ENCODE peak calls at places on chromosome 15, in eight cellular contexts. Q is fibroblast of lung; N is GM23338; J is CD4-positive, alpha-beta T cell; S is brain microvascular endothelial cell; G is keratinocyte; I is CD4-positive, alpha-beta memory T cell; L is uterus. R is an unnamed sample.
A peak's percentile ranks its signal among the peaks of the same experiment; 100 is the strongest.

GRCh38 chr15:87681054-87681453 is 575.5 kb downstream of the NTRK3 start:
- DNase-seq in J (no peak), L (no peak), N (no peak), S (no peak), I (peak; percentile 4), G (no peak), Q (no peak), R (no peak)

GRCh38 chr15:45129651-45130129 is at the start of the genes DUOX1 and DUOXA1:
- DNase-seq in I (no peak), S (no peak), L (no peak), Q (no peak), J (peak; percentile 37), N (peak; percentile 75), G (no peak), R (no peak)

GRCh38 chr15:77907824-77908751 is 169.4 kb downstream of the TBC1D2B start:
- DNase-seq in I (no peak), G (no peak), Q (peak; percentile 46), N (peak; percentile 91), L (no peak), S (peak; percentile 64), J (peak; percentile 44), R (peak; percentile 12)

GRCh38 chr15:77409259-77410156 is 10.4 kb downstream of the PEAK1 start:
- DNase-seq in L (no peak), N (no peak), S (no peak), J (no peak), G (no peak), Q (no peak), I (no peak), R (no peak)

GRCh38 chr15:41394924-41395323 is 7.4 kb downstream of the NDUFAF1 start:
- DNase-seq in N (no peak), Q (no peak), S (no peak), I (no peak), G (no peak), L (no peak), J (no peak), R (no peak)

GRCh38 chr15:38197553-38197952 is 55.1 kb upstream of the SPRED1 start:
- DNase-seq in L (no peak), I (no peak), N (no peak), S (no peak), G (no peak), Q (no peak), J (no peak), R (no peak)

GRCh38 chr15:69843927-69844326 is 253.8 kb downstream of the TLE3 start:
- DNase-seq in G (no peak), I (no peak), L (no peak), Q (no peak), S (no peak), N (no peak), J (no peak), R (no peak)

GRCh38 chr15:32834156-32834555 is 116.4 kb downstream of the GREM1 start:
- DNase-seq in N (no peak), Q (no peak), L (no peak), S (no peak), J (no peak), G (no peak), I (no peak), R (no peak)

GRCh38 chr15:29859981-29860745 is 37.9 kb upstream of the TJP1 start:
- DNase-seq in S (peak; percentile 69), I (no peak), N (no peak), L (no peak), J (no peak), G (peak; percentile 21), Q (peak; percentile 55), R (no peak)

DNA sequence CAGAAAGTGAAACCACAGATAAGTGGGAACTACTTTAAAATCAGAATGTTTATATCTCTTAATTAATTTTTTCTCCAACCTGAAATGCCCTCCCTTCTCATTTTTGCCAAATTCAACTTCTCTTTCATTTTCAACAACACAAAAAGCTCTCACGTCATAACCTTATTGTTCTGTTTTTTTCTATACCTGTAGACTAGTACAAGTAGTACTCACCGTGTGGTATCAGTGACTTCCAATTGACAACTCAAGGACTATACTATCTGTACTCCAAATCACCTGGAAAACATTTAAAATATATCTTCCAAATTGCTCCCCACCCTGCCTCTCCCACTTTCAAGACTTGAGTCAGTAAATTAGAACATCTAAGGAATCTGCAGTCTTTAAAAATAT is 72.8 kb upstream of the ZNF280D start:
- DNase-seq in G (no peak), L (no peak), I (no peak), J (no peak), S (no peak), N (no peak), Q (no peak), R (no peak)
- H3K27ac ChIP-seq in G (peak overlapping the region; percentile 51), L (peak overlapping the region; percentile 68), I (no peak overlapping the region), J (no peak overlapping the region), S (peak overlapping the region; percentile 67), N (no peak overlapping the region), Q (no peak overlapping the region), R (peak overlapping the region; percentile 51)

DNA sequence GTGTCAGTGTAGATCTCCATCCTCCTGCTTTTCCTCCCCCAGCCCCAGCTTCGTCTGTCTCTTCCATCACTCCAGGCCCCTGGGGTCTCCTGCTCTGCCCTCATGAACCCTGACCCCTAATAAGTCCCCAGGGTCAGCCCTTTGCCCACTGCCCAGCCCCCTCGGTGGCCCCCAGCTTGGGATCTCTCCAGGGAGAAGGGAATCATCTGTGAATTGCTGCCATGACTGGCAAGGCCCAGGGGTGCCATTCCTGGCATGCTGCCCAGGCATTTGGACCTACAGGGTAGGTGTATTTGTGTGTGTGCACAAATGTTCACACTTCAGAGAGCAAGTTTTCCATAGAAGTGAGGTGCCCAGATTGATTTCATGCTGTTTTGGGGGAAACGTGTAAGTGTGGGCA is 5.9 kb upstream of the TBC1D21 start:
- DNase-seq in Q (no peak), L (no peak), I (no peak), S (no peak), J (no peak), N (no peak), G (no peak), R (no peak)
- H3K27ac ChIP-seq in Q (no peak overlapping the region), L (no peak overlapping the region), I (no peak overlapping the region), S (no peak overlapping the region), J (no peak overlapping the region), N (no peak overlapping the region), G (no peak overlapping the region), R (no peak overlapping the region)

DNA sequence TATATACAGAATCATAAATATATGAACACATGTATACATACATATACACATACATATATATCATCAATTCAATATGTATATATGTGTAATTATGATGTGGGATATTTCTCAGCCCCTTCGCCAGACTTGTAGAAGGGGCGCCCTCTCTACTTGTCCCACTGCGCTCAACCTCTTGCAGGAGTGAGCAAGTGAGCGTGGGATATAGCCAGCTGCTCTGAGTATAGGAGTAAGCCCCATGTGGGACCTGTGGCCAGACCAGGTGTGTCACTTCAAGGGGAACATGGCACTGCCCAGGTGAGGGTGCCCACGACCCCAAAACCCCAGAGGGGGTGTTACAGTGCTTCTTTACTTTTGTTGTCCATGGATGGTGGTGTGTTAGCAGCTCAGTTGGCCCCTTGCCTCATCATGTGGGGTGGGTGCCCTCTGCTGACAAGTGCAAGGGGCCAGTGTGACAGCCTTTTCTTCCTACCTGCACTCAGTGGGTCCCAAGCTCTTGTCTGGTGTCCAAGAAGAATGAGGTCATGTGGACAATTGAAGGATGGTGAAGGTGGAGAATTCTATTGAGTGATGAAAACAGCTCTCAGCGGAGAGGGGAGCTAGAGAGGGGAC is 304.1 kb downstream of the UNC13C start:
- DNase-seq in Q (no peak), J (no peak), G (no peak), I (no peak), S (no peak), L (no peak), N (no peak), R (no peak)
- H3K27ac ChIP-seq in Q (no peak overlapping the region), J (no peak overlapping the region), G (no peak overlapping the region), I (no peak overlapping the region), S (no peak overlapping the region), L (no peak overlapping the region), N (no peak overlapping the region), R (no peak overlapping the region)

GRCh38 chr15:75367406-75367912 is 948 bp downstream of the MAN2C1 start:
- DNase-seq in L (no peak), N (no peak), G (no peak), J (no peak), Q (no peak), S (no peak), I (no peak), R (no peak)
- H3K27ac ChIP-seq in L (peak overlapping the region; percentile 92), N (no peak overlapping the region), G (peak overlapping the region; percentile 72), J (peak overlapping the region; percentile 93), Q (peak overlapping the region; percentile 86), S (no peak overlapping the region), I (peak overlapping the region; percentile 93), R (peak overlapping the region; percentile 96)

GRCh38 chr15:89899303-89899946 is 5.6 kb upstream of the AP3S2 start:
- DNase-seq in Q (no peak), S (no peak), I (no peak), L (no peak), G (no peak), N (no peak), J (no peak), R (no peak)
- H3K27ac ChIP-seq in Q (no peak overlapping the region), S (no peak overlapping the region), I (no peak overlapping the region), L (no peak overlapping the region), G (no peak overlapping the region), N (no peak overlapping the region), J (no peak overlapping the region), R (no peak overlapping the region)

DNA sequence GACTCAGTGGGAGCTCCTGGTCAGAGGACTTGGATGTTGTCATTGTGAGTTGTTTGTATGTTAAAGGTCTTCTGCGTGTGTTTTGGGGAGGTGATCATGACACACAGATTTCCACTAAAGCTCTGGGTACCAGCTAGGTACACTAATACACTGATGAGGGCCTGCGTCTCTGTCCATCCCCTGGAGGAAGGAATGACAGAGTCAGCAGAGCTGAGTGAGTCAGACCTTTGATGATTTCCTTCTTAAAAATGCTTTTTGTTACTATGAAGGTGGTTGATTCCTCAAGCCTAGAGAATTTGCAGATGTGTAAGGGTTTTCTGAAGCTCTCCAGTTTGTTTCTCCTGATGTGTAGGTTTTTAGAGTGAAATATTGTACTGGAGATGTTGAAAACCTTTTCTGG is 424.1 kb upstream of the TPM1 start:
- DNase-seq in G (peak; percentile 60), N (no peak), L (no peak), I (no peak), S (peak; percentile 65), J (no peak), Q (peak; percentile 61), R (peak; percentile 43)
- H3K27ac ChIP-seq in G (peak overlapping the region; percentile 37), N (no peak overlapping the region), L (no peak overlapping the region), I (no peak overlapping the region), S (no peak overlapping the region), J (no peak overlapping the region), Q (peak overlapping the region; percentile 55), R (no peak overlapping the region)

GRCh38 chr15:66785637-66786036 is 83.6 kb downstream of the SMAD6 start:
- DNase-seq in J (no peak), S (peak; percentile 67), L (no peak), Q (peak; percentile 56), I (no peak), N (no peak), G (no peak), R (no peak)
- H3K27ac ChIP-seq in J (no peak overlapping the region), S (peak overlapping the region; percentile 23), L (no peak overlapping the region), Q (no peak overlapping the region), I (no peak overlapping the region), N (no peak overlapping the region), G (no peak overlapping the region), R (no peak overlapping the region)